ENCODE peak calls at places on chromosome 15, in six cellular contexts. W is HepG2, E is K562, D is GM12892, Y is H1, F is GM12878. U is an unnamed sample.

GRCh38 chr15:55628369-55628730 is 40.2 kb upstream of the PYGO1 start:
- DNase-seq in W (no peak), E (no peak), Y (no peak), F (no peak), D (no peak), U (no peak)

GRCh38 chr15:43279496-43279895 is 12.8 kb upstream of the TGM5 start:
- DNase-seq in Y (no peak), E (no peak), F (no peak), W (no peak), D (no peak), U (no peak)

GRCh38 chr15:35000511-35000910 is 12.4 kb upstream of the ZNF770 start:
- DNase-seq in F (no peak), W (no peak), E (no peak), Y (no peak), D (no peak), U (no peak)

GRCh38 chr15:62135532-62136134 is 29.5 kb downstream of the C2CD4B start:
- DNase-seq in D (no peak), W (no peak), F (no peak), E (no peak), Y (no peak), U (no peak)

GRCh38 chr15:19973718-19974117 is 567.9 kb downstream of the GOLGA6L6 start:
- DNase-seq in D (no peak), Y (no peak), F (no peak), E (peak), W (no peak), U (no peak)

GRCh38 chr15:74213858-74214284 is 11.3 kb upstream of the STRA6 start:
- DNase-seq in F (no peak), D (no peak), W (no peak), Y (peak), E (peak), U (no peak)

GRCh38 chr15:65939901-65940617 is 70.8 kb downstream of the RAB11A start:
- DNase-seq in D (no peak), E (no peak), Y (no peak), F (no peak), W (no peak), U (no peak)

GRCh38 chr15:90883971-90884718 is at the start of gene FES:
- DNase-seq in E (no peak), D (no peak), Y (no peak), W (no peak), F (no peak), U (no peak)

GRCh38 chr15:61169904-61170695 is 59.0 kb downstream of the RORA start:
- DNase-seq in E (no peak), F (peak), D (no peak), W (no peak), Y (no peak), U (no peak)

GRCh38 chr15:67100124-67100791 is 34.9 kb downstream of the SMAD3 start:
- DNase-seq in D (no peak), W (no peak), F (no peak), E (no peak), Y (no peak), U (no peak)

GRCh38 chr15:81030368-81030739 is 29.6 kb downstream of the TLNRD1 start:
- DNase-seq in E (no peak), W (no peak), Y (no peak), D (no peak), F (no peak), U (no peak)

GRCh38 chr15:89034305-89034704 is 54.0 kb upstream of the ABHD2 start:
- DNase-seq in D (no peak), W (peak), F (no peak), Y (no peak), E (no peak), U (no peak)

GRCh38 chr15:50669611-50670010 is 17.0 kb downstream of the TRPM7 start:
- DNase-seq in E (no peak), W (no peak), D (no peak), Y (no peak), F (no peak), U (no peak)

GRCh38 chr15:92510163-92510882 is 116.6 kb downstream of the ST8SIA2 start:
- DNase-seq in E (no peak), F (no peak), W (no peak), D (no peak), Y (peak), U (no peak)

GRCh38 chr15:93862791-93863190 is 368.6 kb upstream of the MCTP2 start:
- DNase-seq in F (no peak), E (no peak), Y (no peak), W (no peak), D (no peak), U (no peak)

GRCh38 chr15:56917652-56918045 is 795 bp upstream of the TCF12 start:
- DNase-seq in W (no peak), F (no peak), E (no peak), D (no peak), Y (no peak), U (no peak)

GRCh38 chr15:90191795-90192494 is 9.2 kb upstream of the SEMA4B start:
- DNase-seq in W (peak), D (no peak), E (peak), Y (no peak), F (peak), U (no peak)

GRCh38 chr15:57551717-57552677 is 39.7 kb upstream of the MYZAP start:
- DNase-seq in Y (peak), W (peak), D (no peak), F (no peak), E (no peak), U (no peak)

GRCh38 chr15:84081391-84082168 is 154.0 kb upstream of the GOLGA6L4 start:
- DNase-seq in D (no peak), F (no peak), E (peak), W (no peak), Y (no peak), U (no peak)

GRCh38 chr15:66619152-66619903 is 53.5 kb upstream of the LCTL start:
- DNase-seq in F (no peak), Y (peak), W (peak), E (peak), D (peak), U (peak)

GRCh38 chr15:22888120-22888859 is 49.8 kb downstream of the NIPA2 start:
- DNase-seq in D (no peak), F (no peak), Y (no peak), W (no peak), E (no peak), U (no peak)

GRCh38 chr15:27328616-27329015 is 357.6 kb downstream of the GABRG3 start:
- DNase-seq in E (no peak), F (no peak), W (no peak), D (no peak), Y (no peak), U (no peak)

GRCh38 chr15:79918278-79918677 is 21.5 kb upstream of the MTHFS start:
- DNase-seq in W (no peak), F (no peak), E (no peak), D (no peak), Y (no peak), U (no peak)

GRCh38 chr15:40536501-40536900 is 28.3 kb downstream of the CCDC32 start:
- DNase-seq in D (no peak), W (no peak), E (no peak), Y (no peak), F (no peak), U (no peak)

GRCh38 chr15:29656636-29657475 is 165.4 kb downstream of the TJP1 start:
- DNase-seq in Y (peak), D (no peak), E (peak), F (no peak), W (no peak), U (no peak)

GRCh38 chr15:58908550-58909309 is 24.7 kb downstream of the SLTM start:
- DNase-seq in F (no peak), Y (no peak), D (no peak), E (no peak), W (no peak), U (no peak)
- TF ChIP-seq TAF1 in F (no peak), Y (no peak), D (no peak), E (no peak), W (no peak), U (no peak)

GRCh38 chr15:51726302-51727073 is 11.0 kb downstream of the LYSMD2 start:
- DNase-seq in W (peak), D (no peak), E (peak), Y (peak), F (no peak), U (no peak)
- TF ChIP-seq TAF1 in W (no peak), D (no peak), E (no peak), Y (no peak), F (no peak), U (no peak)

DNA sequence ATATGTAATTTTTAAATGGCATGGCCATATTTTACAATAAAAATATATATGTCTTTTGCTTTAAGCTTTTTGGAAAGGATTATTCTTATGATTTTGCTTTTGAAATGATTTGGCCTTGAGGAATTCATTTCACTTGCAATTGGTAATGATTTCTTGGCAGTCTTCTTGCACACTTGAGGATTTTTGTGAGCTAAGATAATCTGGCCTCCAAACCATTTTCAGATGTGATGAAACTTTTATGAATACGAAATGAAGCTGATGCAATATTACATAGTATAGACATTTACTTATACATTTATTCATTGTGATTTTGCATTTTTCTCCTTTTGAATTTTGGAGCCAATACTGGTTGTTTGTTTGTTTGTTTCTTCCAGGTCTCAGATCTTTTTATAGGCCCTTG is 6.4 kb upstream of the SH2D7 start:
- DNase-seq in F (no peak), D (no peak), E (no peak), Y (no peak), W (no peak), U (no peak)
- TF ChIP-seq TAF1 in F (no peak), D (no peak), E (no peak), Y (no peak), W (no peak), U (no peak)

DNA sequence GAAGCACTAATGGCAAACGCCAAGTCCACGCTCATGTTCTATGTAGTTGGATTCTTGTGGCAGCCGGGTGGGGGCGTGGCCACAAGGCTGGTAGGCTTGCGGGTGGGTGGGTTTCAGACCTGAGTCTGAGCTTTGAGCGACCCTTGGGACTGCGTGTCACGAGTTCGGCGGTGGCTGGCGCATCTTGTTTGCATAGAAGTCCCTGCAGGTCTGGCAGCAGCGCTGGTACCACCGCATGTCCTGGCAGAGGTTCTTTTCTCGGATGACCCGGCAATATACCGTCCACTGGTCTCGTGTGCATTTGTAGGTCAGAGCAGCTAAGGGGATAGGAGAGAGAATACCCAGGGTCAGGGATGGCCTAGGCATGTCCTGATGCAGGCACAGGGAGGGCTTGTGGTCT is 241.0 kb upstream of the LYSMD4 start:
- DNase-seq in D (no peak), F (no peak), W (no peak), E (no peak), Y (no peak), U (no peak)
- TF ChIP-seq TAF1 in D (no peak), F (no peak), W (no peak), E (no peak), Y (no peak), U (no peak)

GRCh38 chr15:25543156-25543555 is 104.3 kb upstream of the UBE3A start:
- DNase-seq in D (no peak), Y (no peak), W (no peak), F (no peak), E (no peak), U (no peak)
- TF ChIP-seq TAF1 in D (no peak), Y (no peak), W (no peak), F (no peak), E (no peak), U (no peak)

GRCh38 chr15:48802867-48803266 is 8.0 kb downstream of the CEP152 start:
- DNase-seq in W (no peak), F (no peak), D (no peak), Y (no peak), E (no peak), U (no peak)

GRCh38 chr15:48802257-48802656 is 8.6 kb downstream of the CEP152 start:
- DNase-seq in D (no peak), E (no peak), F (no peak), W (no peak), Y (no peak), U (no peak)

GRCh38 chr15:48803877-48804276 is 7.0 kb downstream of the CEP152 start:
- DNase-seq in Y (no peak), F (no peak), E (no peak), W (no peak), D (no peak), U (no peak)

GRCh38 chr15:48810414-48811324 is at the start of gene CEP152:
- DNase-seq in D (peak), E (peak), F (peak), W (peak), Y (peak), U (peak)

DNA sequence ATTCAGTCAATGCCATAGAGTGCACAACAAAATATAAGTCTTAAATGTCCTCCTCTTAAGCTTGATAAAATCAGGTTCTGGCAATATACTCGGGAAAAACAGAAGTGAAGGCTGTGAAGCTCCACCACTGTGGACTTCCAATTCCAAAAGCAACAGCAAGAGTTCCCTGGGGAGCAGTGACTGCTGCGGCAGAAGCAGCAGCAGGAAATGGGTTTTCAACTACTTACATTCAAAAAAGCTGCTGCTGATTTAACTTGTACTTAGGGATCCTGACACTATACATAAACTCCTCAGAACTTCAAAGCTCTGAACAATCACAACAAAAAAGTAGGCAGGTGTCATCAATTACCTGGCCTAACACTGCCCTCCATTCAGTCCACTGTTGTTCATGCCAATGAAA is 4.7 kb downstream of the CEP152 start:
- DNase-seq in D (no peak), E (no peak), W (no peak), F (no peak), Y (no peak), U (no peak)
- TF ChIP-seq TAF1 in D (no peak), E (no peak), W (no peak), F (no peak), Y (no peak), U (no peak)